ENCODE peak calls at places on chromosome X, in seven cellular contexts. E is tibial artery, X is stomach, L is fibroblast of mammary gland, M is hepatocyte, G is heart right ventricle, K is lower lobe of right lung. I is an unnamed sample.

GRCh38 chrX:48752498-48752897 is 9.0 kb upstream of the GLOD5 start:
- DNase-seq in E (no peak), X (no peak), L (no peak), M (no peak), G (no peak), K (no peak), I (peak)

GRCh38 chrX:153580700-153581386 is 18.1 kb downstream of the CCNQ start:
- DNase-seq in E (no peak), X (no peak), L (no peak), M (no peak), G (no peak), K (no peak), I (no peak)

GRCh38 chrX:12378706-12379105 is 240.4 kb downstream of the FRMPD4 start:
- DNase-seq in E (no peak), X (no peak), L (no peak), M (no peak), G (no peak), K (no peak), I (no peak)

GRCh38 chrX:151880895-151881294 is 31.8 kb upstream of the MAGEA4 start:
- DNase-seq in E (no peak), X (no peak), L (no peak), M (no peak), G (no peak), K (no peak), I (no peak)

GRCh38 chrX:40004916-40005289 is 92.9 kb downstream of the BCOR start:
- DNase-seq in E (no peak), X (no peak), L (no peak), M (no peak), G (no peak), K (no peak), I (no peak)

GRCh38 chrX:19303216-19303880 is 40.4 kb upstream of the PDHA1 start:
- DNase-seq in E (peak), X (no peak), L (peak), M (peak), G (peak), K (no peak), I (peak)

GRCh38 chrX:87338510-87338909 is 179.1 kb upstream of the KLHL4 start:
- DNase-seq in E (no peak), X (no peak), L (peak), M (peak), G (no peak), K (no peak), I (no peak)

GRCh38 chrX:109629310-109629709 is 4.3 kb upstream of the KCNE5 start:
- DNase-seq in E (no peak), X (no peak), L (peak), M (peak), G (no peak), K (no peak), I (no peak)

GRCh38 chrX:41984628-41985027 is 61.3 kb upstream of the CASK start:
- DNase-seq in E (no peak), X (no peak), L (peak), M (peak), G (no peak), K (no peak), I (no peak)

GRCh38 chrX:10051866-10052265 is 84.7 kb downstream of the CLDN34 start:
- DNase-seq in E (no peak), X (no peak), L (no peak), M (no peak), G (no peak), K (no peak), I (peak)

GRCh38 chrX:120625366-120625765 is 4.5 kb downstream of the C1GALT1C1 start:
- DNase-seq in E (no peak), X (no peak), L (peak), M (no peak), G (no peak), K (no peak), I (no peak)

GRCh38 chrX:149511081-149511480 is 6.0 kb upstream of the IDS start:
- DNase-seq in E (no peak), X (no peak), L (peak), M (peak), G (no peak), K (no peak), I (no peak)

GRCh38 chrX:72346306-72346949 is 40.7 kb upstream of the CITED1 start:
- DNase-seq in E (no peak), X (no peak), L (no peak), M (no peak), G (no peak), K (no peak), I (peak)

GRCh38 chrX:39477438-39478120 is 620.2 kb downstream of the BCOR start:
- DNase-seq in E (no peak), X (peak), L (no peak), M (peak), G (peak), K (peak), I (peak)

GRCh38 chrX:13345037-13345436 is 25.2 kb upstream of the ATXN3L start:
- DNase-seq in E (no peak), X (no peak), L (no peak), M (no peak), G (no peak), K (no peak), I (no peak)

GRCh38 chrX:47623540-47624027 is 3.9 kb upstream of the SYN1 start:
- DNase-seq in E (no peak), X (no peak), L (peak), M (peak), G (peak), K (peak), I (no peak)

GRCh38 chrX:133215747-133216146 is 2.4 kb downstream of the TFDP3 start:
- DNase-seq in E (no peak), X (no peak), L (peak), M (peak), G (no peak), K (no peak), I (no peak)

GRCh38 chrX:133749951-133750350 is 235.4 kb downstream of the GPC3 start:
- DNase-seq in E (no peak), X (no peak), L (no peak), M (no peak), G (no peak), K (no peak), I (no peak)

GRCh38 chrX:153609917-153610833 is 11.2 kb upstream of the CCNQ start:
- DNase-seq in E (peak), X (peak), L (peak), M (peak), G (peak), K (peak), I (peak)

GRCh38 chrX:97096385-97096784 is 212.7 kb downstream of the RPA4 start:
- DNase-seq in E (no peak), X (no peak), L (no peak), M (no peak), G (no peak), K (no peak), I (no peak)

GRCh38 chrX:44898411-44899221 is 25.6 kb downstream of the KDM6A start:
- DNase-seq in E (no peak), X (peak), L (no peak), M (no peak), G (no peak), K (no peak), I (no peak)

GRCh38 chrX:15202458-15203177 is 67.3 kb downstream of the ASB9 start:
- DNase-seq in E (no peak), X (no peak), L (peak), M (no peak), G (no peak), K (no peak), I (no peak)

GRCh38 chrX:38221391-38221929 is 789 bp upstream of the SRPX start:
- DNase-seq in E (no peak), X (no peak), L (peak), M (no peak), G (no peak), K (no peak), I (no peak)
- H3K4me3 ChIP-seq in E (peak), X (peak), L (peak), M (no peak), G (peak), K (peak), I (no peak)

GRCh38 chrX:150647331-150647730 is 45.9 kb upstream of the MTMR1 start:
- DNase-seq in E (no peak), X (no peak), L (no peak), M (no peak), G (no peak), K (no peak), I (no peak)
- TF ChIP-seq CTCF in E (no peak), X (no peak), L (no peak), M (no peak), G (no peak), K (no peak), I (no peak)

GRCh38 chrX:21658746-21659145 is 616 bp upstream of the KLHL34 start:
- DNase-seq in E (no peak), X (no peak), L (no peak), M (no peak), G (no peak), K (no peak), I (no peak)

GRCh38 chrX:21659320-21659719 is 1.2 kb upstream of the KLHL34 start:
- DNase-seq in E (no peak), X (no peak), L (no peak), M (no peak), G (no peak), K (no peak), I (no peak)

GRCh38 chrX:21657318-21658151 is 595 bp downstream of the KLHL34 start:
- DNase-seq in E (no peak), X (no peak), L (no peak), M (no peak), G (no peak), K (no peak), I (no peak)

GRCh38 chrX:21656587-21657317 is 1.4 kb downstream of the KLHL34 start:
- DNase-seq in E (no peak), X (no peak), L (no peak), M (no peak), G (no peak), K (no peak), I (no peak)

GRCh38 chrX:21658152-21658737 is at the start of gene KLHL34:
- DNase-seq in E (no peak), X (no peak), L (no peak), M (no peak), G (peak), K (no peak), I (no peak)
- H3K4me3 ChIP-seq in E (peak), X (peak), L (no peak), M (no peak), G (peak), K (peak), I (no peak)

GRCh38 chrX:24168807-24169206 is 19.3 kb downstream of the ZFX start:
- DNase-seq in E (no peak), X (no peak), L (no peak), M (no peak), G (no peak), K (no peak), I (no peak)

GRCh38 chrX:24169211-24169610 is 19.7 kb downstream of the ZFX start:
- DNase-seq in E (no peak), X (no peak), L (peak), M (no peak), G (no peak), K (no peak), I (no peak)

GRCh38 chrX:24175276-24175675 is 25.7 kb downstream of the ZFX start:
- DNase-seq in E (no peak), X (no peak), L (no peak), M (no peak), G (no peak), K (no peak), I (no peak)

GRCh38 chrX:24178441-24178840 is 28.9 kb downstream of the ZFX start:
- DNase-seq in E (no peak), X (no peak), L (no peak), M (no peak), G (no peak), K (no peak), I (no peak)

GRCh38 chrX:24173115-24173847 is 23.8 kb downstream of the ZFX start:
- DNase-seq in E (no peak), X (no peak), L (no peak), M (no peak), G (no peak), K (no peak), I (no peak)
- TF ChIP-seq CTCF in E (no peak), X (no peak), L (no peak), M (no peak), G (no peak), K (no peak), I (no peak)

GRCh38 chrX:1466971-1467561 is 14.4 kb upstream of the ASMTL start:
- DNase-seq in E (no peak), X (peak), L (no peak), M (no peak), G (peak), K (no peak), I (peak)
- H3K4me3 ChIP-seq in E (no peak), X (no peak), L (no peak), M (no peak), G (no peak), K (peak), I (no peak)

DNA sequence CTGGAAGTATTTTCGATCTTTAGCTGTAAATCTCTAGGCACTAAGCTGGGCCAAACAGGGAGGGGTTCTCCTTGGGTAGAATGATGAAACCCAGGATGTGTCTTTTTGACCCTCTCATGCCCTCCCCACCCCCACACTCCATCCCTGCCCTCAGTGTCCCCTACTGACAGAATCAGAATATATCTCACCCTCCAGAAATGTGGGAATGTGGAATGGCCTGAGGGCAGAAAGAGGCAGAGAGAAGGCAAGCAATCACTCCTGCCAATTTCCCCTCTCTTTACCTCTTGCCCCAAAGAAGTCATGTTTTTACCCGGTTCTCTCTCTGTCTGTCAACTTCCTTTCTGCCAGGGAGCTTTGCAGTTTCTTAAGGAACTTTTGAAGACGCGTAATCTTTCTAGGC is 34.4 kb downstream of the RAP2C start:
- DNase-seq in E (no peak), X (no peak), L (no peak), M (no peak), G (no peak), K (no peak), I (no peak)
- TF ChIP-seq CTCF in E (no peak), X (no peak), L (no peak), M (no peak), G (no peak), K (no peak), I (no peak)

GRCh38 chrX:112734250-112734649 is 54.5 kb upstream of the LHFPL1 start:
- DNase-seq in E (peak), X (no peak), L (peak), M (no peak), G (peak), K (no peak), I (no peak)
- H3K4me3 ChIP-seq in E (no peak), X (no peak), L (no peak), M (no peak), G (no peak), K (no peak), I (no peak)

DNA sequence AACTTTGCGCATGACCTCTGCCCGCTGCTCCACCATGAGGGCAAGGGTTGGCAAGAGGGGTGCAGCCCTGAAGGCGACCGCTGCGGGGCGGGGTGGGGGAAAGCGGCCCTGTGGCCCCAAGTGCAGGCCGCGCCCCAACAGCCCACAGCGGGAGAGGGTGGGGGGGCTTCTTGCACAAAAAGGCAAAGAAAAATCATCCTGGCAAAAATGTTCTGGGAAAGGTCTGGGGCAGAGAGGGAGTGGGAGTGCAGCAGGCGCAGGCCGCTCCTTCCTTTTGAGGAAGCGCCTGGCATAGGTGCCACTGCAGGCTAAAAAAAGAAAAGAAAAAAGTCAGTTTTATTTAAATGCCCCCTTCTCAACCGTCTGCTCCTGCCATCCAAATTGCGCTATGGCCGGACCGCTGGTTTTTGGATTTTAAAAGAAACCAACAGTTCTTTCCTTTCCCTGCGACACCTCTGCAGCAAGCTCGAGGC is 1.4 kb downstream of the ARX start:
- DNase-seq in E (no peak), X (no peak), L (no peak), M (no peak), G (no peak), K (no peak), I (no peak)
- TF ChIP-seq CTCF in E (no peak), X (no peak), L (no peak), M (no peak), G (no peak), K (no peak), I (no peak)